ENCODE peak calls at places on chromosome 15, in four cellular contexts. One of them, this sample, is unnamed.

GRCh38 chr15:68770206-68770605 is 50.5 kb downstream of the ANP32A start:
- DNase-seq in frontal cortex: no peak
- DNase-seq in omental fat pad: no peak
- DNase-seq in activated CD4-positive, alpha-beta T cell treated with anti-CD3 and anti-CD28 coated beads for 4 hours: no peak
- DNase-seq in this sample: no peak

GRCh38 chr15:76011611-76012010 is 613 bp downstream of the NRG4 start:
- DNase-seq in frontal cortex: no peak
- DNase-seq in omental fat pad: no peak
- DNase-seq in activated CD4-positive, alpha-beta T cell treated with anti-CD3 and anti-CD28 coated beads for 4 hours: no peak
- DNase-seq in this sample: no peak

GRCh38 chr15:100812802-100813201 is 66.8 kb upstream of the ALDH1A3 start:
- DNase-seq in frontal cortex: no peak
- DNase-seq in omental fat pad: no peak
- DNase-seq in activated CD4-positive, alpha-beta T cell treated with anti-CD3 and anti-CD28 coated beads for 4 hours: no peak
- DNase-seq in this sample: no peak

GRCh38 chr15:40944510-40945296 is 8.6 kb upstream of the CHAC1 start:
- DNase-seq in frontal cortex: no peak
- DNase-seq in omental fat pad: no peak
- DNase-seq in activated CD4-positive, alpha-beta T cell treated with anti-CD3 and anti-CD28 coated beads for 4 hours: no peak
- DNase-seq in this sample: no peak

GRCh38 chr15:33209575-33210519 is 15.3 kb upstream of the FMN1 start:
- DNase-seq in frontal cortex: no peak
- DNase-seq in omental fat pad: no peak
- DNase-seq in activated CD4-positive, alpha-beta T cell treated with anti-CD3 and anti-CD28 coated beads for 4 hours: no peak
- DNase-seq in this sample: no peak

GRCh38 chr15:35549567-35549966 is 3.6 kb upstream of the DPH6 start:
- DNase-seq in frontal cortex: no peak
- DNase-seq in omental fat pad: no peak
- DNase-seq in activated CD4-positive, alpha-beta T cell treated with anti-CD3 and anti-CD28 coated beads for 4 hours: no peak
- DNase-seq in this sample: no peak

GRCh38 chr15:29942144-29942543 is 119.9 kb upstream of the TJP1 start:
- DNase-seq in frontal cortex: peak; percentile 28
- DNase-seq in omental fat pad: no peak
- DNase-seq in activated CD4-positive, alpha-beta T cell treated with anti-CD3 and anti-CD28 coated beads for 4 hours: no peak
- DNase-seq in this sample: no peak

GRCh38 chr15:60580650-60581415 is 101.9 kb upstream of the ICE2 start:
- DNase-seq in frontal cortex: no peak
- DNase-seq in omental fat pad: no peak
- DNase-seq in activated CD4-positive, alpha-beta T cell treated with anti-CD3 and anti-CD28 coated beads for 4 hours: peak; percentile 50
- DNase-seq in this sample: peak; percentile 52

GRCh38 chr15:63818191-63818590 is 15.6 kb downstream of the HERC1 start:
- DNase-seq in frontal cortex: no peak
- DNase-seq in omental fat pad: no peak
- DNase-seq in activated CD4-positive, alpha-beta T cell treated with anti-CD3 and anti-CD28 coated beads for 4 hours: no peak
- DNase-seq in this sample: no peak

GRCh38 chr15:79680721-79681120 is 216.1 kb downstream of the MTHFS start:
- DNase-seq in frontal cortex: no peak
- DNase-seq in omental fat pad: no peak
- DNase-seq in activated CD4-positive, alpha-beta T cell treated with anti-CD3 and anti-CD28 coated beads for 4 hours: no peak
- DNase-seq in this sample: no peak

GRCh38 chr15:80404719-80405553 is 754 bp downstream of the ARNT2 start:
- DNase-seq in frontal cortex: peak; percentile 50
- DNase-seq in omental fat pad: no peak
- DNase-seq in activated CD4-positive, alpha-beta T cell treated with anti-CD3 and anti-CD28 coated beads for 4 hours: no peak
- DNase-seq in this sample: no peak

GRCh38 chr15:40063563-40064011 is 24.6 kb upstream of the SRP14 start:
- DNase-seq in frontal cortex: no peak
- DNase-seq in omental fat pad: no peak
- DNase-seq in activated CD4-positive, alpha-beta T cell treated with anti-CD3 and anti-CD28 coated beads for 4 hours: no peak
- DNase-seq in this sample: no peak

GRCh38 chr15:60346653-60347052 is 51.1 kb downstream of the ANXA2 start:
- DNase-seq in frontal cortex: no peak
- DNase-seq in omental fat pad: no peak
- DNase-seq in activated CD4-positive, alpha-beta T cell treated with anti-CD3 and anti-CD28 coated beads for 4 hours: no peak
- DNase-seq in this sample: no peak

GRCh38 chr15:33215941-33216872 is 21.7 kb upstream of the FMN1 start:
- DNase-seq in frontal cortex: no peak
- DNase-seq in omental fat pad: no peak
- DNase-seq in activated CD4-positive, alpha-beta T cell treated with anti-CD3 and anti-CD28 coated beads for 4 hours: no peak
- DNase-seq in this sample: no peak

GRCh38 chr15:71753346-71753745 is 57.0 kb upstream of the NR2E3 start:
- DNase-seq in frontal cortex: no peak
- DNase-seq in omental fat pad: no peak
- DNase-seq in activated CD4-positive, alpha-beta T cell treated with anti-CD3 and anti-CD28 coated beads for 4 hours: no peak
- DNase-seq in this sample: no peak

GRCh38 chr15:25345943-25346342 is 92.9 kb downstream of the UBE3A start:
- DNase-seq in frontal cortex: peak; percentile 5
- DNase-seq in omental fat pad: no peak
- DNase-seq in activated CD4-positive, alpha-beta T cell treated with anti-CD3 and anti-CD28 coated beads for 4 hours: no peak
- DNase-seq in this sample: no peak

GRCh38 chr15:40593130-40593529 is 919 bp upstream of the KNL1 start:
- DNase-seq in frontal cortex: no peak
- DNase-seq in omental fat pad: no peak
- DNase-seq in activated CD4-positive, alpha-beta T cell treated with anti-CD3 and anti-CD28 coated beads for 4 hours: no peak
- DNase-seq in this sample: no peak

GRCh38 chr15:43209059-43209824 is 11.6 kb downstream of the EPB42 start:
- DNase-seq in frontal cortex: no peak
- DNase-seq in omental fat pad: no peak
- DNase-seq in activated CD4-positive, alpha-beta T cell treated with anti-CD3 and anti-CD28 coated beads for 4 hours: no peak
- DNase-seq in this sample: no peak

GRCh38 chr15:58233341-58233740 is 95.2 kb downstream of the AQP9 start:
- DNase-seq in frontal cortex: no peak
- DNase-seq in omental fat pad: no peak
- DNase-seq in activated CD4-positive, alpha-beta T cell treated with anti-CD3 and anti-CD28 coated beads for 4 hours: no peak
- DNase-seq in this sample: no peak

This sample was measured in effector memory CD4-positive, alpha-beta T cell.